ENCODE peak calls at places on chromosomes 2 and 18, in four cellular contexts. J, M, S and O are unnamed samples.

GRCh38 chr2:240991378-240992263 is 6.8 kb upstream of the SNED1 start:
- DNase-seq in J (peak; percentile 86), M (no peak), S (peak; percentile 66), O (no peak)

GRCh38 chr2:238700122-238700457 is 147.8 kb upstream of the TWIST2 start:
- DNase-seq in J (no peak), M (no peak), S (no peak), O (no peak)

GRCh38 chr2:46136953-46137352 is 160.3 kb upstream of the EPAS1 start:
- DNase-seq in J (no peak), M (no peak), S (no peak), O (no peak)

GRCh38 chr18:33459612-33460011 is 19.1 kb upstream of the CCDC178 start:
- DNase-seq in J (no peak), M (no peak), S (no peak), O (no peak)

GRCh38 chr2:211114826-211115450 is 558.5 kb downstream of the CPS1 start:
- DNase-seq in J (no peak), M (no peak), S (no peak), O (no peak)

GRCh38 chr2:131039535-131039907 is 53.7 kb downstream of the FAM168B start:
- DNase-seq in J (no peak), M (no peak), S (no peak), O (no peak)

GRCh38 chr2:20185176-20186022 is 39.5 kb downstream of the SDC1 start:
- DNase-seq in J (no peak), M (no peak), S (no peak), O (no peak)

GRCh38 chr18:6734746-6735430 is 5.4 kb downstream of the ARHGAP28 start:
- DNase-seq in J (no peak), M (no peak), S (no peak), O (no peak)

GRCh38 chr2:153222231-153223165 is 256.1 kb downstream of the RPRM start:
- DNase-seq in J (no peak), M (no peak), S (no peak), O (no peak)

GRCh38 chr18:9808530-9809241 is 77.1 kb upstream of the TXNDC2 start:
- DNase-seq in J (peak; percentile 36), M (no peak), S (no peak), O (no peak)

GRCh38 chr18:63197246-63197791 is 122.2 kb downstream of the BCL2 start:
- DNase-seq in J (no peak), M (no peak), S (no peak), O (no peak)

GRCh38 chr2:15636972-15637785 is 45.5 kb downstream of the DDX1 start:
- DNase-seq in J (peak; percentile 40), M (peak; percentile 77), S (peak; percentile 46), O (peak; percentile 60)

GRCh38 chr2:241540766-241541561 is 17.6 kb upstream of the BOK start:
- DNase-seq in J (peak; percentile 56), M (peak; percentile 98), S (no peak), O (no peak)

GRCh38 chr2:202069189-202070050 is 3.6 kb upstream of the KIAA2012 start:
- DNase-seq in J (no peak), M (peak; percentile 72), S (no peak), O (no peak)

GRCh38 chr2:42470706-42471105 is 23.1 kb downstream of the KCNG3 start:
- DNase-seq in J (no peak), M (no peak), S (no peak), O (no peak)

GRCh38 chr2:11773747-11774536 is 27.5 kb downstream of the LPIN1 start:
- DNase-seq in J (no peak), M (no peak), S (no peak), O (no peak)

GRCh38 chr18:63180971-63181376 is 138.6 kb downstream of the BCL2 start:
- DNase-seq in J (no peak), M (no peak), S (no peak), O (no peak)

GRCh38 chr18:58866261-58867232 is 1.9 kb downstream of the ZNF532 start:
- DNase-seq in J (no peak), M (no peak), S (no peak), O (no peak)

GRCh38 chr2:219460424-219460926 is 25.8 kb downstream of the SPEG start:
- DNase-seq in J (peak; percentile 45), M (peak; percentile 43), S (peak; percentile 74), O (no peak)

GRCh38 chr2:35220471-35220870 is 1135.1 kb upstream of the CRIM1 start:
- DNase-seq in J (peak; percentile 59), M (no peak), S (no peak), O (no peak)

GRCh38 chr2:235140801-235141081 is 188.9 kb downstream of the SH3BP4 start:
- DNase-seq in J (no peak), M (no peak), S (no peak), O (no peak)

GRCh38 chr2:84388133-84388532 is 70.9 kb downstream of the SUCLG1 start:
- DNase-seq in J (no peak), M (no peak), S (no peak), O (no peak)

GRCh38 chr2:70985956-70986355 is 7.5 kb downstream of the ANKRD53 start:
- DNase-seq in J (no peak), M (no peak), S (no peak), O (no peak)

GRCh38 chr2:183868153-183868552 is 730.2 kb upstream of the ZNF804A start:
- DNase-seq in J (peak; percentile 7), M (no peak), S (no peak), O (no peak)

GRCh38 chr2:100610381-100610831 is 47.6 kb downstream of the PDCL3 start:
- DNase-seq in J (peak; percentile 37), M (peak; percentile 68), S (peak; percentile 15), O (peak; percentile 81)

GRCh38 chr2:156907806-156908205 is 349.7 kb upstream of the GALNT5 start:
- DNase-seq in J (peak; percentile 57), M (no peak), S (no peak), O (no peak)

GRCh38 chr2:151805343-151805742 is 22.9 kb downstream of the ARL5A start:
- DNase-seq in J (no peak), M (no peak), S (no peak), O (no peak)

GRCh38 chr18:57439617-57439975 is 4.4 kb downstream of the ONECUT2 start:
- DNase-seq in J (no peak), M (no peak), S (no peak), O (no peak)

GRCh38 chr2:43984533-43984932 is 11.3 kb downstream of the LRPPRC start:
- DNase-seq in J (no peak), M (no peak), S (no peak), O (no peak)

GRCh38 chr2:237449193-237449797 is 35.3 kb upstream of the COL6A3 start:
- DNase-seq in J (no peak), M (no peak), S (no peak), O (no peak)

GRCh38 chr2:136168605-136169210 is 50.8 kb upstream of the CXCR4 start:
- DNase-seq in J (no peak), M (no peak), S (no peak), O (no peak)

GRCh38 chr18:35387367-35387685 is 10.2 kb upstream of the ZNF396 start:
- DNase-seq in J (no peak), M (no peak), S (no peak), O (no peak)

GRCh38 chr2:33166287-33166881 is 219.6 kb downstream of the LTBP1 start:
- DNase-seq in J (no peak), M (no peak), S (no peak), O (no peak)

GRCh38 chr2:144965172-144965571 is 445.3 kb upstream of the ZEB2 start:
- DNase-seq in J (no peak), M (no peak), S (no peak), O (no peak)
- H3K9me3 ChIP-seq in J (peaks cover 10% of the 10 kb centered on the region), M (peaks cover 4% of the 10 kb centered on the region), S (peaks cover 11% of the 10 kb centered on the region), O (peaks cover 28% of the 10 kb centered on the region)

GRCh38 chr2:89811295-89811694 is 1119.8 kb downstream of the RPIA start:
- DNase-seq in J (no peak), M (no peak), S (no peak), O (no peak)
- H3K9me3 ChIP-seq in J (peaks cover 77% of the 10 kb centered on the region), M (peaks cover 8% of the 10 kb centered on the region), S (peaks cover 69% of the 10 kb centered on the region), O (peaks cover 76% of the 10 kb centered on the region)

DNA sequence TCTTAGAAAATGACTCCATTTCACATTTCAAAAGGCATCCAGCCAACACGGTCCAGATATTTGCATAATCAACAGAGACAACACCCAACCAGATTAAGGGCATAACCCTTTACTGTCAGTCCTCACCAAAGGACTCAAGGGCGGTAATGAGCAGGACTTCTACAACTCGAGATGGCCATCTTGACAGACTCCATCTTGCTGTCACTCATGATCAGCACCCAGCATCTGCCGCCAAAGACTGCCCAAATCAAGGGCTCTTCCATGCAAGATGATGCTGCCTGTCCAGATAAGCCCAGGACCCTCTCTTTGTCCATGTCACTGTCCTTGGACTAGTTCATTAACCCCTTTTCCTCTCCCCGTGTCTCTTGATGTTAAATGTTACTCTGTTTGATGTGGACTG is 77.9 kb downstream of the UXS1 start:
- DNase-seq in J (no peak), M (peak; percentile 8), S (no peak), O (no peak)
- H3K9me3 ChIP-seq in J (no peaks in the 10 kb centered on the region), M (no peaks in the 10 kb centered on the region), S (no peaks in the 10 kb centered on the region), O (no peaks in the 10 kb centered on the region)

GRCh38 chr2:128467321-128467901 is 148.7 kb upstream of the HS6ST1 start:
- DNase-seq in J (no peak), M (no peak), S (no peak), O (peak; percentile 2)
- H3K9me3 ChIP-seq in J (peaks cover 25% of the 10 kb centered on the region), M (peaks cover 16% of the 10 kb centered on the region), S (peaks cover 59% of the 10 kb centered on the region), O (peaks cover 51% of the 10 kb centered on the region)

DNA sequence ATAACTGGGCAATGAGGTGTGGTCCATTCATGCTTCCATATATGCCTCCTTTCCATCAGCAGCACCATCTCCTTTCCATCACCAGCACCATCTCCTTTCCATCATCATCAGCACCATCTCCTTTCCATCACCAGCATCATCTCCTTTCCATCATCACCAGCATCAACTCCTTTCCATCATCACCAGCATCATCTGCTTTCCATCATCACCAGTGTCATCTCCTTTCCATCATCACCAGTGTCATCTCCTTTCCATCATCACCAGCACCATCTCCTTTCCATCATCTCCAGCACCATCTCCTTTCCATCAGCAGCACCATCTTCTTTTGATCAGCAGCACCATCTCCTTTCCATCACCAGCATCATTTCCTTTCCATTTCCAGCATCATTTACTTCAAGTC is 297.5 kb upstream of the SPHKAP start:
- DNase-seq in J (no peak), M (no peak), S (no peak), O (no peak)
- H3K9me3 ChIP-seq in J (no peaks in the 10 kb centered on the region), M (no peaks in the 10 kb centered on the region), S (no peaks in the 10 kb centered on the region), O (no peaks in the 10 kb centered on the region)

DNA sequence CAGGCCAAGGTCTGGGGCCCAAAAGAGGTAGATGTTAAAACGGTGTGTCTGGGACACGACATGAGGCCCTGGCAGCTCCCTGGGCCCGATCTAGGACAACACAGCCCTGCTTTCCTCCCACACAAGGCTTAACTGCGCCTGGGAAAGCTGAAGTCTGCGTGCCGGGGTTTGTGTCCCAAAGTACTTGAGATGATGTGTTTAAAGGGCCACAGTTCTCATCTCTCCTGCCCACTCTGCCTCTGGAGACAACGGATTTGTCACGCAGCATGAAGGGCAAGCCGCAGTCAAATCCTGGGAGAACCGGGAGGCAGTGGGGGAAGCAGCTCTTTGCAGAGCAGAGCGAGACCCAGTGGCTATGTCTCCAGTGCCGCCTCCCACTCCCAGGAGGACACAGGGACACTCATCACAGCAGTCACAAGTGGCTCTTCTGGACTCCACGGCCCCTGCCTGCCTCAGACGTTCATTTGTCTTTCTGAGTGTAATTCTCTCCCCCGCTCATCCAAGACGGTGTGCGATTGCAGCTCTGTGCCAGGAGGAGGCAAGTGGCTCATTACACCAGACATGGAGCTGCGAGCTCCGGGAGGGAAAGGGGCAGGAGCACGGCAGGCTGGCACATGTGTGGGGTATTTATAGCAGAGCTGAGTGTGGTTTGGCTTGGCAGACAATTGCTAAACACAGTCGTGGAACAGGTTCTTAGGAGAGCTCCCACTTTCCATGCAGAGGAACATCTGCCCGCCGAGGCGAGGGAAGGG is 57.7 kb upstream of the SEMA4C start:
- DNase-seq in J (peak; percentile 92), M (no peak), S (no peak), O (no peak)
- H3K9me3 ChIP-seq in J (no peaks in the 10 kb centered on the region), M (no peaks in the 10 kb centered on the region), S (no peaks in the 10 kb centered on the region), O (no peaks in the 10 kb centered on the region)